ENCODE peak calls at places on chromosomes 7 and 10, in six cellular contexts. One of them, this sample, is unnamed.

GRCh38 chr7:101231644-101232043 is 6.0 kb downstream of the CLDN15 start:
- DNase-seq in left ventricle myocardium inferior: no peak
- DNase-seq in OCI-LY7: no peak
- DNase-seq in heart left ventricle: no peak
- DNase-seq in upper lobe of right lung: no peak
- DNase-seq in fibroblast of lung: peak
- DNase-seq in this sample: no peak

GRCh38 chr7:140156460-140157080 is 20.2 kb downstream of the KDM7A start:
- DNase-seq in left ventricle myocardium inferior: no peak
- DNase-seq in OCI-LY7: no peak
- DNase-seq in heart left ventricle: no peak
- DNase-seq in upper lobe of right lung: no peak
- DNase-seq in fibroblast of lung: no peak
- DNase-seq in this sample: no peak

GRCh38 chr10:94429049-94429707 is 26.8 kb downstream of the TBC1D12 start:
- DNase-seq in left ventricle myocardium inferior: no peak
- DNase-seq in OCI-LY7: no peak
- DNase-seq in heart left ventricle: no peak
- DNase-seq in upper lobe of right lung: no peak
- DNase-seq in fibroblast of lung: peak
- DNase-seq in this sample: no peak

GRCh38 chr10:29692121-29692539 is 57.4 kb upstream of the SVIL start:
- DNase-seq in left ventricle myocardium inferior: no peak
- DNase-seq in OCI-LY7: no peak
- DNase-seq in heart left ventricle: no peak
- DNase-seq in upper lobe of right lung: no peak
- DNase-seq in fibroblast of lung: no peak
- DNase-seq in this sample: peak

GRCh38 chr7:120920034-120920433 is 30.5 kb upstream of the ING3 start:
- DNase-seq in left ventricle myocardium inferior: no peak
- DNase-seq in OCI-LY7: no peak
- DNase-seq in heart left ventricle: no peak
- DNase-seq in upper lobe of right lung: no peak
- DNase-seq in fibroblast of lung: no peak
- DNase-seq in this sample: no peak

GRCh38 chr10:92897916-92898315 is 49.6 kb downstream of the EXOC6 start:
- DNase-seq in left ventricle myocardium inferior: no peak
- DNase-seq in OCI-LY7: no peak
- DNase-seq in heart left ventricle: no peak
- DNase-seq in upper lobe of right lung: no peak
- DNase-seq in fibroblast of lung: no peak
- DNase-seq in this sample: no peak

GRCh38 chr7:84479059-84479458 is 284.5 kb upstream of the SEMA3A start:
- DNase-seq in left ventricle myocardium inferior: no peak
- DNase-seq in OCI-LY7: no peak
- DNase-seq in heart left ventricle: no peak
- DNase-seq in upper lobe of right lung: no peak
- DNase-seq in fibroblast of lung: no peak
- DNase-seq in this sample: no peak

GRCh38 chr7:149070372-149071140 is 20.0 kb downstream of the ZNF786 start:
- DNase-seq in left ventricle myocardium inferior: no peak
- DNase-seq in OCI-LY7: no peak
- DNase-seq in heart left ventricle: no peak
- DNase-seq in upper lobe of right lung: no peak
- DNase-seq in fibroblast of lung: no peak
- DNase-seq in this sample: no peak

GRCh38 chr7:140229591-140230516 is 53.1 kb upstream of the KDM7A start:
- DNase-seq in left ventricle myocardium inferior: peak
- DNase-seq in OCI-LY7: no peak
- DNase-seq in heart left ventricle: peak
- DNase-seq in upper lobe of right lung: no peak
- DNase-seq in fibroblast of lung: no peak
- DNase-seq in this sample: no peak

GRCh38 chr7:85167636-85168035 is 19.2 kb downstream of the SEMA3D start:
- DNase-seq in left ventricle myocardium inferior: no peak
- DNase-seq in OCI-LY7: no peak
- DNase-seq in heart left ventricle: no peak
- DNase-seq in upper lobe of right lung: no peak
- DNase-seq in fibroblast of lung: no peak
- DNase-seq in this sample: no peak

GRCh38 chr7:144834516-144835165 is 1.2 kb downstream of the TPK1 start:
- DNase-seq in left ventricle myocardium inferior: no peak
- DNase-seq in OCI-LY7: peak
- DNase-seq in heart left ventricle: no peak
- DNase-seq in upper lobe of right lung: no peak
- DNase-seq in fibroblast of lung: no peak
- DNase-seq in this sample: no peak

GRCh38 chr10:21943633-21944265 is 59.8 kb downstream of the DNAJC1 start:
- DNase-seq in left ventricle myocardium inferior: no peak
- DNase-seq in OCI-LY7: no peak
- DNase-seq in heart left ventricle: no peak
- DNase-seq in upper lobe of right lung: no peak
- DNase-seq in fibroblast of lung: peak
- DNase-seq in this sample: no peak

GRCh38 chr7:2197436-2198155 is 35.1 kb downstream of the MAD1L1 start:
- DNase-seq in left ventricle myocardium inferior: no peak
- DNase-seq in OCI-LY7: no peak
- DNase-seq in heart left ventricle: no peak
- DNase-seq in upper lobe of right lung: peak
- DNase-seq in fibroblast of lung: no peak
- DNase-seq in this sample: no peak

GRCh38 chr7:148304456-148304855 is 286.1 kb upstream of the C7orf33 start:
- DNase-seq in left ventricle myocardium inferior: no peak
- DNase-seq in OCI-LY7: peak
- DNase-seq in heart left ventricle: no peak
- DNase-seq in upper lobe of right lung: no peak
- DNase-seq in fibroblast of lung: no peak
- DNase-seq in this sample: no peak

GRCh38 chr10:5566606-5567005 is 41.8 kb downstream of the CALML3 start:
- DNase-seq in left ventricle myocardium inferior: no peak
- DNase-seq in OCI-LY7: no peak
- DNase-seq in heart left ventricle: peak
- DNase-seq in upper lobe of right lung: peak
- DNase-seq in fibroblast of lung: no peak
- DNase-seq in this sample: peak

GRCh38 chr7:2843711-2844152 is 376 bp downstream of the GNA12 start:
- DNase-seq in left ventricle myocardium inferior: no peak
- DNase-seq in OCI-LY7: peak
- DNase-seq in heart left ventricle: peak
- DNase-seq in upper lobe of right lung: peak
- DNase-seq in fibroblast of lung: peak
- DNase-seq in this sample: no peak

GRCh38 chr10:29634764-29635625 is at the start of gene SVIL:
- DNase-seq in left ventricle myocardium inferior: peak
- DNase-seq in OCI-LY7: no peak
- DNase-seq in heart left ventricle: peak
- DNase-seq in upper lobe of right lung: peak
- DNase-seq in fibroblast of lung: peak
- DNase-seq in this sample: peak

DNA sequence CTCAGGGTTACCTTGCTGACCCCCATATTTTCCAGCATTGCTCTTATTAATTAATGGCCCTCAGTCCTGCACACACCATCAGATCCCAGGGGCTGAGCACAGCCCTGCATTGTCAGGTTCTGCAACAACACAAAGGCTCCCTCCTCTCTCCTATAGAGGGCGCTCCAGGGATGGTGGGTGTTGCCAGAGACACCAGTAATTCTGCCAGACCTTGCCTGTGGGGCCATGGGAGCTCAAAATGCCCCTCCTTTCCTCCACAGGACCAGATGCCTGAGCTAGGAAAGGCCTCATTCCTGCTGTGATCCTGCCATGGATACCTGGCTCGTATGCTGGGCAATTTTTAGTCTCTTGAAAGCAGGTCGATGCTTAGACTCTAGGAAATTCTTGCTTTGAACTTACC is 42.8 kb upstream of the PRSS58 start:
- DNase-seq in left ventricle myocardium inferior: no peak
- DNase-seq in OCI-LY7: peak
- DNase-seq in heart left ventricle: no peak
- DNase-seq in upper lobe of right lung: no peak
- DNase-seq in fibroblast of lung: no peak
- DNase-seq in this sample: no peak
- TF ChIP-seq CTCF in left ventricle myocardium inferior: no peak
- TF ChIP-seq CTCF in OCI-LY7: peak
- TF ChIP-seq CTCF in heart left ventricle: no peak
- TF ChIP-seq CTCF in upper lobe of right lung: no peak
- TF ChIP-seq CTCF in fibroblast of lung: no peak
- TF ChIP-seq CTCF in this sample: no peak

GRCh38 chr10:99993994-99994689 is 15.6 kb downstream of the DNMBP start:
- DNase-seq in left ventricle myocardium inferior: peak
- DNase-seq in OCI-LY7: peak
- DNase-seq in heart left ventricle: no peak
- DNase-seq in upper lobe of right lung: peak
- DNase-seq in fibroblast of lung: peak
- DNase-seq in this sample: peak
- H3K27ac ChIP-seq in left ventricle myocardium inferior: peak
- H3K27ac ChIP-seq in OCI-LY7: no peak
- H3K27ac ChIP-seq in heart left ventricle: peak
- H3K27ac ChIP-seq in upper lobe of right lung: peak
- H3K27ac ChIP-seq in fibroblast of lung: peak
- H3K27ac ChIP-seq in this sample: peak

GRCh38 chr7:37448637-37449331 is at the start of gene ELMO1:
- DNase-seq in left ventricle myocardium inferior: peak
- DNase-seq in OCI-LY7: peak
- DNase-seq in heart left ventricle: peak
- DNase-seq in upper lobe of right lung: peak
- DNase-seq in fibroblast of lung: peak
- DNase-seq in this sample: peak
- TF ChIP-seq CTCF in left ventricle myocardium inferior: peak
- TF ChIP-seq CTCF in OCI-LY7: peak
- TF ChIP-seq CTCF in heart left ventricle: peak
- TF ChIP-seq CTCF in upper lobe of right lung: peak
- TF ChIP-seq CTCF in fibroblast of lung: no peak
- TF ChIP-seq CTCF in this sample: no peak

GRCh38 chr7:50591480-50592438 is 26.6 kb upstream of the DDC start:
- DNase-seq in left ventricle myocardium inferior: no peak
- DNase-seq in OCI-LY7: no peak
- DNase-seq in heart left ventricle: no peak
- DNase-seq in upper lobe of right lung: no peak
- DNase-seq in fibroblast of lung: no peak
- DNase-seq in this sample: no peak
- H3K27ac ChIP-seq in left ventricle myocardium inferior: no peak
- H3K27ac ChIP-seq in OCI-LY7: no peak
- H3K27ac ChIP-seq in heart left ventricle: no peak
- H3K27ac ChIP-seq in upper lobe of right lung: no peak
- H3K27ac ChIP-seq in fibroblast of lung: no peak
- H3K27ac ChIP-seq in this sample: no peak